ENCODE peak calls at places on chromosomes 1 and 21, in five cellular contexts. P, B, W, M and I are unnamed samples.

GRCh38 chr1:117388328-117388727 is 21.1 kb downstream of the MAN1A2 start:
- ATAC-seq in P (no peak), B (no peak), W (no peak), M (no peak), I (no peak)

GRCh38 chr1:53618218-53619087 is 120.5 kb downstream of the GLIS1 start:
- ATAC-seq in P (no peak), B (no peak), W (no peak), M (no peak), I (no peak)

GRCh38 chr1:84617349-84617748 is 43.1 kb upstream of the CTBS start:
- ATAC-seq in P (no peak), B (no peak), W (no peak), M (no peak), I (no peak)

GRCh38 chr1:9404117-9404516 is 111.4 kb downstream of the SPSB1 start:
- ATAC-seq in P (no peak), B (no peak), W (no peak), M (no peak), I (no peak)

GRCh38 chr1:56453722-56454078 is 125.7 kb downstream of the PLPP3 start:
- ATAC-seq in P (no peak), B (no peak), W (no peak), M (no peak), I (no peak)

GRCh38 chr1:64655861-64656260 is 89.0 kb upstream of the RAVER2 start:
- ATAC-seq in P (no peak), B (no peak), W (no peak), M (no peak), I (no peak)

GRCh38 chr21:46120301-46121285 is 22.7 kb downstream of the COL6A2 start:
- ATAC-seq in P (no peak), B (no peak), W (no peak), M (no peak), I (no peak)

GRCh38 chr1:155307247-155307740 is 1.4 kb upstream of the FDPS start:
- ATAC-seq in P (no peak), B (no peak), W (no peak), M (no peak), I (no peak)

GRCh38 chr1:89476072-89476471 is 48.6 kb upstream of the LRRC8B start:
- ATAC-seq in P (no peak), B (no peak), W (no peak), M (no peak), I (no peak)

GRCh38 chr1:29444782-29445325 is 208.5 kb downstream of the PTPRU start:
- ATAC-seq in P (no peak), B (no peak), W (no peak), M (no peak), I (no peak)

GRCh38 chr1:5798151-5798730 is 194.0 kb downstream of the NPHP4 start:
- ATAC-seq in P (no peak), B (no peak), W (no peak), M (no peak), I (no peak)

GRCh38 chr1:108816049-108816882 is 40.6 kb downstream of the AKNAD1 start:
- ATAC-seq in P (peak; percentile 85), B (peak; percentile 55), W (peak; percentile 80), M (peak; percentile 85), I (peak; percentile 92)

GRCh38 chr1:23727362-23727811 is 15.9 kb upstream of the ELOA start:
- ATAC-seq in P (peak; percentile 84), B (no peak), W (peak; percentile 94), M (peak; percentile 95), I (peak; percentile 97)

GRCh38 chr21:32411366-32412161 is 942 bp upstream of the EVA1C start:
- ATAC-seq in P (peak; percentile 83), B (peak; percentile 43), W (peak; percentile 75), M (peak; percentile 93), I (peak; percentile 90)

GRCh38 chr1:41742219-41742618 is 176.5 kb downstream of the HIVEP3 start:
- ATAC-seq in P (no peak), B (peak; percentile 95), W (no peak), M (no peak), I (no peak)

GRCh38 chr1:231072054-231072453 is 32.0 kb upstream of the FAM89A start:
- ATAC-seq in P (no peak), B (no peak), W (no peak), M (no peak), I (no peak)

GRCh38 chr1:245648749-245649517 is 494.1 kb downstream of the KIF26B start:
- ATAC-seq in P (no peak), B (no peak), W (no peak), M (no peak), I (no peak)

GRCh38 chr1:112285311-112285710 is 110.7 kb upstream of the CTTNBP2NL start:
- ATAC-seq in P (no peak), B (no peak), W (no peak), M (no peak), I (no peak)

GRCh38 chr1:75671708-75672107 is 52.8 kb upstream of the ACADM start:
- ATAC-seq in P (no peak), B (no peak), W (no peak), M (no peak), I (no peak)

GRCh38 chr1:42838482-42839190 is 7.8 kb upstream of the ZNF691 start:
- ATAC-seq in P (peak; percentile 42), B (no peak), W (peak; percentile 68), M (no peak), I (no peak)

GRCh38 chr1:30729906-30730305 is 6.5 kb upstream of the MATN1 start:
- ATAC-seq in P (no peak), B (no peak), W (no peak), M (no peak), I (no peak)

GRCh38 chr1:19033926-19034680 is 77.6 kb upstream of the IFFO2 start:
- ATAC-seq in P (no peak), B (peak; percentile 93), W (no peak), M (no peak), I (no peak)

GRCh38 chr1:12600335-12600734 is 17.7 kb downstream of the DHRS3 start:
- ATAC-seq in P (no peak), B (no peak), W (no peak), M (peak; percentile 5), I (peak; percentile 10)

GRCh38 chr1:108817016-108817415 is 39.9 kb downstream of the AKNAD1 start:
- ATAC-seq in P (peak; percentile 89), B (no peak), W (peak; percentile 87), M (peak; percentile 37), I (no peak)

GRCh38 chr1:21779613-21780521 is 3.1 kb downstream of the USP48 start:
- ATAC-seq in P (no peak), B (no peak), W (no peak), M (no peak), I (no peak)

GRCh38 chr1:182955596-182956588 is 2.9 kb upstream of the SHCBP1L start:
- ATAC-seq in P (no peak), B (peak; percentile 70), W (peak; percentile 54), M (no peak), I (no peak)

GRCh38 chr1:243267346-243268283 is 11.8 kb downstream of the SDCCAG8 start:
- ATAC-seq in P (peak; percentile 25), B (peak; percentile 36), W (peak; percentile 81), M (peak; percentile 40), I (peak; percentile 72)

GRCh38 chr1:223264529-223264928 is 99.4 kb downstream of the SUSD4 start:
- ATAC-seq in P (no peak), B (no peak), W (no peak), M (no peak), I (no peak)

GRCh38 chr1:92536593-92537332 is 50.0 kb upstream of the GFI1 start:
- ATAC-seq in P (peak; percentile 77), B (peak; percentile 15), W (peak; percentile 41), M (no peak), I (no peak)

GRCh38 chr1:16249838-16250241 is 12.9 kb upstream of the CPLANE2 start:
- ATAC-seq in P (no peak), B (no peak), W (peak; percentile 46), M (peak; percentile 48), I (peak; percentile 81)

GRCh38 chr1:116933586-116934515 is 24.1 kb downstream of the PTGFRN start:
- ATAC-seq in P (peak; percentile 24), B (no peak), W (no peak), M (no peak), I (no peak)

GRCh38 chr1:205976708-205977107 is 26.5 kb downstream of the RAB7B start:
- ATAC-seq in P (peak; percentile 10), B (peak; percentile 35), W (peak; percentile 18), M (peak; percentile 86), I (no peak)

GRCh38 chr1:23198373-23198772 is 18.9 kb downstream of the HTR1D start:
- ATAC-seq in P (no peak), B (peak; percentile 51), W (no peak), M (no peak), I (no peak)

GRCh38 chr1:240455228-240455821 is 156.6 kb downstream of the GREM2 start:
- ATAC-seq in P (peak; percentile 36), B (peak; percentile 77), W (no peak), M (no peak), I (no peak)

GRCh38 chr21:38965910-38966504 is 160.3 kb downstream of the ETS2 start:
- ATAC-seq in P (peak; percentile 99), B (no peak), W (peak; percentile 97), M (peak; percentile 66), I (no peak)

GRCh38 chr1:24968941-24969585 is 39.0 kb upstream of the RUNX3 start:
- ATAC-seq in P (no peak), B (no peak), W (no peak), M (no peak), I (no peak)

GRCh38 chr1:26322042-26322331 is 4.2 kb downstream of the CD52 start:
- ATAC-seq in P (no peak), B (no peak), W (no peak), M (no peak), I (no peak)

GRCh38 chr1:168509875-168510594 is 33.8 kb downstream of the XCL2 start:
- ATAC-seq in P (peak; percentile 11), B (no peak), W (no peak), M (no peak), I (no peak)

GRCh38 chr1:168510595-168510918 is 33.2 kb downstream of the XCL2 start:
- ATAC-seq in P (no peak), B (no peak), W (no peak), M (no peak), I (no peak)

GRCh38 chr1:168518201-168518689 is 25.6 kb downstream of the XCL2 start:
- ATAC-seq in P (no peak), B (no peak), W (no peak), M (no peak), I (no peak)

GRCh38 chr1:168512864-168513595 is 30.8 kb downstream of the XCL2 start:
- ATAC-seq in P (peak; percentile 61), B (no peak), W (no peak), M (no peak), I (no peak)

GRCh38 chr1:168513656-168514404 is 30.0 kb downstream of the XCL2 start:
- ATAC-seq in P (peak; percentile 32), B (no peak), W (no peak), M (peak; percentile 50), I (peak; percentile 56)
- H3K4me3 ChIP-seq in P (no peak overlapping the region), B (no peak overlapping the region), W (no peak overlapping the region), M (no peak overlapping the region), I (no peak overlapping the region)

GRCh38 chr1:95685091-95685490 is 451.1 kb downstream of the RWDD3 start:
- ATAC-seq in P (no peak), B (no peak), W (no peak), M (no peak), I (no peak)

GRCh38 chr1:95686217-95686616 is 452.2 kb downstream of the RWDD3 start:
- ATAC-seq in P (no peak), B (no peak), W (no peak), M (no peak), I (no peak)
- H3K4me3 ChIP-seq in P (no peak overlapping the region), B (no peak overlapping the region), W (no peak overlapping the region), M (no peak overlapping the region), I (no peak overlapping the region)

GRCh38 chr1:204177133-204177532 is 11.0 kb upstream of the REN start:
- ATAC-seq in P (peak; percentile 65), B (no peak), W (no peak), M (no peak), I (no peak)
- H3K4me3 ChIP-seq in P (no peak overlapping the region), B (no peak overlapping the region), W (no peak overlapping the region), M (no peak overlapping the region), I (no peak overlapping the region)

GRCh38 chr1:90723561-90724108 is 6.5 kb upstream of the BARHL2 start:
- ATAC-seq in P (peak; percentile 32), B (no peak), W (no peak), M (no peak), I (no peak)
- H3K4me3 ChIP-seq in P (no peak overlapping the region), B (no peak overlapping the region), W (peak overlapping the region; percentile 4), M (peak overlapping the region; percentile 49), I (no peak overlapping the region)